ENCODE peak calls at places on chromosomes 7 and 10, in six cellular contexts. M is stimulated activated CD4-positive, alpha-beta T cell treated with anti-CD3 and anti-CD28 coated beads, TNF-alpha, amount 100 ng/mL, for 1 hour; P is RPMI7951; K is HepG2; R is non-pigmented ciliary epithelial cell; U is NCI-H2029. F is an unnamed sample.

GRCh38 chr10:102313221-102313896 is 68.0 kb downstream of the GBF1 start:
- DNase-seq in M (no peak), P (no peak), K (no peak), R (no peak), U (no peak), F (no peak)

GRCh38 chr7:24637021-24637420 is 63.8 kb downstream of the PALS2 start:
- DNase-seq in M (no peak), P (no peak), K (no peak), R (peak), U (no peak), F (no peak)

GRCh38 chr7:155979994-155980393 is 167.7 kb upstream of the SHH start:
- DNase-seq in M (no peak), P (no peak), K (no peak), R (no peak), U (no peak), F (no peak)

GRCh38 chr7:102992820-102993531 is 80.2 kb downstream of the LRRC17 start:
- DNase-seq in M (no peak), P (peak), K (peak), R (peak), U (no peak), F (no peak)

GRCh38 chr10:6595499-6595898 is 15.4 kb upstream of the PRKCQ start:
- DNase-seq in M (no peak), P (no peak), K (no peak), R (no peak), U (no peak), F (no peak)

GRCh38 chr10:118259288-118259906 is 82.7 kb downstream of the FAM204A start:
- DNase-seq in M (peak), P (peak), K (peak), R (no peak), U (no peak), F (no peak)

GRCh38 chr10:80185522-80186299 is 19.6 kb downstream of the ANXA11 start:
- DNase-seq in M (no peak), P (no peak), K (no peak), R (no peak), U (no peak), F (no peak)

GRCh38 chr7:90838799-90839198 is 242.7 kb downstream of the CDK14 start:
- DNase-seq in M (no peak), P (no peak), K (no peak), R (no peak), U (no peak), F (no peak)

GRCh38 chr7:94297397-94297838 is 97.3 kb upstream of the COL1A2 start:
- DNase-seq in M (no peak), P (peak), K (no peak), R (peak), U (no peak), F (no peak)

GRCh38 chr10:117365612-117366011 is 9.6 kb downstream of the PDZD8 start:
- DNase-seq in M (no peak), P (no peak), K (no peak), R (no peak), U (no peak), F (no peak)

GRCh38 chr10:78280604-78281003 is 246.9 kb downstream of the RPS24 start:
- DNase-seq in M (no peak), P (no peak), K (no peak), R (no peak), U (no peak), F (no peak)

GRCh38 chr10:374354-374753 is 239.1 kb downstream of the ZMYND11 start:
- DNase-seq in M (no peak), P (no peak), K (no peak), R (no peak), U (no peak), F (no peak)

GRCh38 chr7:26087321-26088091 is 64.5 kb upstream of the NFE2L3 start:
- DNase-seq in M (no peak), P (no peak), K (no peak), R (no peak), U (no peak), F (no peak)

GRCh38 chr10:101834341-101834740 is 9.3 kb downstream of the KCNIP2 start:
- DNase-seq in M (no peak), P (no peak), K (no peak), R (no peak), U (no peak), F (no peak)

GRCh38 chr10:113007821-113008220 is 57.8 kb downstream of the TCF7L2 start:
- DNase-seq in M (no peak), P (no peak), K (no peak), R (no peak), U (no peak), F (no peak)

GRCh38 chr7:13981070-13981469 is 8.4 kb downstream of the ETV1 start:
- DNase-seq in M (no peak), P (peak), K (no peak), R (peak), U (no peak), F (no peak)

GRCh38 chr7:41599760-41600159 is 103.1 kb downstream of the INHBA start:
- DNase-seq in M (no peak), P (peak), K (no peak), R (no peak), U (no peak), F (no peak)

GRCh38 chr10:78190051-78190450 is 156.4 kb downstream of the RPS24 start:
- DNase-seq in M (no peak), P (no peak), K (no peak), R (no peak), U (no peak), F (no peak)

GRCh38 chr10:76127984-76128589 is 696.7 kb downstream of the LRMDA start:
- DNase-seq in M (no peak), P (no peak), K (peak), R (no peak), U (no peak), F (no peak)

GRCh38 chr10:129894721-129895120 is 69.4 kb downstream of the EBF3 start:
- DNase-seq in M (no peak), P (no peak), K (no peak), R (no peak), U (no peak), F (no peak)

GRCh38 chr10:413662-414071 is 275.8 kb downstream of the DIP2C start:
- DNase-seq in M (no peak), P (no peak), K (no peak), R (no peak), U (no peak), F (no peak)

F was measured in T-helper 2 cell treated with Interferon-gamma antibody and Interleukin-4, amounts not matched to agents 5 μg/mL and 100 μg/mL, for 36 hours.